ENCODE peak calls at places on chromosomes 5 and 9, in four cellular contexts. S, Q, Z and G are unnamed samples.

GRCh38 chr9:87606921-87607521 is 109.4 kb downstream of the DAPK1 start:
- DNase-seq in Q (no peak), Z (no peak), S (no peak), G (no peak)

GRCh38 chr9:87677776-87678587 is 47.9 kb upstream of the CTSL start:
- DNase-seq in S (no peak), Z (no peak), Q (no peak), G (no peak)

GRCh38 chr5:36392818-36393217 is 91.1 kb upstream of the RANBP3L start:
- DNase-seq in S (no peak), Z (no peak), Q (no peak), G (no peak)

GRCh38 chr9:32117291-32117690 is 267.2 kb upstream of the ACO1 start:
- DNase-seq in Q (no peak), Z (no peak), S (no peak), G (no peak)

GRCh38 chr5:99033014-99033931 is 104.5 kb upstream of the CHD1 start:
- DNase-seq in Z (no peak), Q (no peak), S (no peak), G (no peak)

GRCh38 chr5:53035868-53036381 is 46.8 kb downstream of the ITGA2 start:
- DNase-seq in S (no peak), Q (no peak), Z (no peak), G (no peak)

GRCh38 chr5:62786099-62786498 is 207.5 kb downstream of the LRRC70 start:
- DNase-seq in Z (no peak), S (no peak), Q (no peak), G (no peak)

GRCh38 chr9:36006541-36006940 is 30.2 kb upstream of the RECK start:
- DNase-seq in Z (no peak), S (no peak), Q (no peak), G (no peak)

GRCh38 chr5:36692791-36693763 is 86.7 kb downstream of the SLC1A3 start:
- DNase-seq in Q (peak), S (peak), Z (peak), G (peak)

GRCh38 chr5:154320690-154321089 is 125.1 kb upstream of the SAP30L start:
- DNase-seq in Q (no peak), S (no peak), Z (no peak), G (no peak)

GRCh38 chr5:23506329-23507236 is 826 bp upstream of the PRDM9 start:
- DNase-seq in S (no peak), Q (no peak), Z (no peak), G (no peak)

GRCh38 chr9:35793461-35793860 is 2.1 kb downstream of the NPR2 start:
- DNase-seq in Q (no peak), S (no peak), Z (no peak), G (no peak)

GRCh38 chr9:35942286-35942685 is 15.7 kb downstream of the OR2S2 start:
- DNase-seq in S (no peak), Q (no peak), Z (no peak), G (no peak)

GRCh38 chr5:120386981-120387380 is 77.1 kb upstream of the PRR16 start:
- DNase-seq in Q (no peak), S (no peak), Z (no peak), G (no peak)

GRCh38 chr5:37838152-37838932 is 1.5 kb downstream of the GDNF start:
- DNase-seq in Z (peak), Q (no peak), S (no peak), G (no peak)

GRCh38 chr5:36366883-36367282 is 65.2 kb upstream of the RANBP3L start:
- DNase-seq in S (no peak), Z (no peak), Q (no peak), G (no peak)

GRCh38 chr9:16960084-16960483 is 89.6 kb upstream of the BNC2 start:
- DNase-seq in Q (no peak), Z (no peak), S (no peak), G (no peak)

GRCh38 chr5:83731638-83732037 is 11.0 kb upstream of the HAPLN1 start:
- DNase-seq in Z (no peak), S (no peak), Q (no peak), G (no peak)

GRCh38 chr5:178113141-178113787 is at the start of gene N4BP3:
- DNase-seq in Z (no peak), Q (peak), S (peak), G (peak)
- TF ChIP-seq POLR2A in Z (no peak), Q (no peak), S (no peak), G (no peak)

GRCh38 chr9:129584136-129584535 is 36.8 kb downstream of the C9orf50 start:
- DNase-seq in Z (peak), S (no peak), Q (peak), G (no peak)

GRCh38 chr9:129585352-129585751 is 35.5 kb downstream of the C9orf50 start:
- DNase-seq in Z (no peak), Q (no peak), S (no peak), G (no peak)

GRCh38 chr9:129581505-129581904 is 39.4 kb downstream of the C9orf50 start:
- DNase-seq in Z (no peak), Q (no peak), S (no peak), G (no peak)

GRCh38 chr9:129582865-129583264 is 38.0 kb downstream of the C9orf50 start:
- DNase-seq in Q (no peak), Z (no peak), S (no peak), G (no peak)

DNA sequence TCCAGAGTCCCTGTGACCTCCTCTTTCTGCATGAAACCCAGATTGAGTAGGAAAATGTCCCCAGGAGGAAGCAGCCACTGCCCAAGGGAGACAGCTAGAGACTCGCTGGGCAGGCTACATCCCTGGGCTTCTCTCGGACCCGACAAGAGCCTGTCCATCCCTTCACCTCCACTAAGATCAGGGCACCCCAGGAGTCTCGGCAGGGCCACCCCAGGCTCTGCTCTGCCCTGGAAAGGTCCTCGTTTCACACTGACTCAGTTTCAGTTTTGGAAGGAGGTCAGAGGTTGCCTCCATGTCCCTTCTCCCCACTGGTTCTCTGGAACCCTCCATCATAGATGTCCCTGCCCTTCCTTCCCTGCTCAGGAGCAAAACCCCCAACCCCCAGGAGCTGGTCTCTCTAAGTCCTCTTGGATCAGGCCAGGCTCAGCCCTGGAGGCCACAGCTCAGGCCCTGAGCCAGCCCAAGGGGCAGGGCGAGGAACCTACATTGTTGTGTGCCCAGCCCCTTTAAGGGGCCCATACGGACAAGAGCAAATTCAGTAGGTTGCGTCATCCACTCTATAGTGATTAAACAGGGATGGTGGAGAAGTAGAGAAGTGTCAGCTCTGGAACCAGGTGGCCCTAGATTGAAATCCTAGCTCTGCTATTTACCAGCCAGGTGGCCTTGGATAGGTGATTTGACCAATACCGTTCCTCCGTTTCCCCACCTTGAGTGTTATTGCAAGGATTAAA is 37.4 kb downstream of the C9orf50 start:
- DNase-seq in Q (no peak), Z (no peak), S (no peak), G (no peak)
- TF ChIP-seq EP300 in Q (no peak), Z (no peak), S (no peak), G (no peak)

GRCh38 chr9:114061830-114062474 is 16.1 kb downstream of the AMBP start:
- DNase-seq in Q (no peak), S (peak), Z (no peak), G (peak)

GRCh38 chr9:114061292-114061691 is 16.8 kb downstream of the AMBP start:
- DNase-seq in S (peak), Q (no peak), Z (no peak), G (peak)

GRCh38 chr9:114060711-114061110 is 17.4 kb downstream of the AMBP start:
- DNase-seq in S (peak), Z (no peak), Q (no peak), G (peak)

GRCh38 chr9:114069476-114070187 is 8.5 kb downstream of the AMBP start:
- DNase-seq in Q (peak), S (no peak), Z (peak), G (no peak)

DNA sequence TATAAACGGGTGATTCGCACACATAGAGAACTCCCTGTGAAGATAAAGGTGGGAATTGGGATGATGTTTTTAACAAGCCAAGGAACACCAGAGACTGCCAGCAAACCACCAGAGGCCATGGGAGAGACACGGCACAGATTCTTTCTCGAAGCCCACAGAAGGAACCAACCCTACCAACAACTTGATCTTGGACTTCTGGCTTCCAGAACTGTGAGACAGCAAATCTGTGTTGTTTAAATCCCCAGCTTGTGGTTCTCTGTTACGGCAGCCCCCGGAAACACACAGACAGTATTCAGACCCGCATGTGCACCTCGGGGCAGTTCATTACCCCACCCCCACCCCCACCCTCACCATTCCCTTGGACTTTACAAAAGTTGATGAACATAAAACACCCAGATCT is 12.8 kb downstream of the AMBP start:
- DNase-seq in S (no peak), Q (no peak), Z (no peak), G (no peak)
- TF ChIP-seq POLR2AphosphoS5 in S (no peak), Q (no peak), Z (no peak), G (no peak)

DNA sequence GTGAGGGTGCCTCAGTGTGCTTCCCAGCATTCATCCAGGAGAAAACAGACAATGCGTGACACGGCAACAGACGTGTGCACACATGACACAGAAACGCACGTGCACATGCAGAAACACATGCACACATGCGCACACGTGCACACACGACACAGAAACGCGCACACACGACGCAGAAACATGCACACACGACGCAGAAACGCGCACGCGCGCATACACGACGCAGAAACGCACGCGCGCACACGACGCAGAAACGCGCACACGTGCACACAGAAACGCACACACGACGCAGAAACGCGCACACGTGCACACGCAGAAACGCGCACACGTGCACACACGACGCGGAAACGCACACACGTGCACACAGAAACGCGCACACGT is 16.5 kb downstream of the TPPP start:
- DNase-seq in Q (no peak), S (no peak), Z (peak), G (no peak)
- TF ChIP-seq POLR2A in Q (no peak), S (no peak), Z (no peak), G (no peak)

DNA sequence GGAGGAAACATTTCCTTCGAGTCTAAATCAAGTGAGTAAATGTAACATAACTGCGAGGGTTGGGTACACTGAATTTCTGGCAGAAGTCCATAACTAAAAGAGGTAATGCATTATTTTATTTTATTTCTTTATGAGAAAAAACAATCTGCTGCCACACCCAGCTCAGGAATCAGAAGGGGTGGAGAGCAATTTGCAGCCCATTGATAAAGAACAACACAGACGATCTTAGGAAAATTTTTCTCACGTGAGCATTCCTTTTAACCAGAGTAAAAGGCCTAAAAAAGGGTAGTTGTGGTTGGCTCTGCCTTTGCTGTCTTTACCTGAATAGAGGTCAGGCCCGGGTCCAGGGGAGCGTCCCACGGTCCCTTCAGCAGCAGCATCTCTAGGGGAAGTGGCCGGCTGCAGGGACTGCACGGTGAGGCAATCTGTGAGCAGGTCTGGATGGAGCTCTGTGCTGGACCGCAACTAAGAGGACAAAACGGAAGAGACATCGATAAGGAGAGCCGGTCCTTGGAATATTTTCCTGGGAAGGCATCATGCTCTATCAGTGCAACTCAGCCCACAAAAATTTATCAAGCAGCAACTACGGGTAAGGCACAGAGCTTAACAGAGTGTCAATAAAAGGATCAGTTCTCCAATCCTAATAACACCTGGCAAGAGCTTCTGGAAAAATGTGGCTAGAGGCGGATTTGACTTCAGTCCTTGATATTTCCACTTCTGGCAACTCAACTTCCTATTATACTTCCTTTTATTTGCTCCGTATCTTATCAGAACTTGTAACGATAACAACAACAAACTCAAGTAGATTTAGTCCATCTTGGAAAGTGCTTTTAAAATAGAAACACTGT is 372.8 kb upstream of the RFX3 start:
- DNase-seq in S (no peak), Q (peak), Z (no peak), G (peak)
- TF ChIP-seq EP300 in S (no peak), Q (no peak), Z (no peak), G (no peak)

DNA sequence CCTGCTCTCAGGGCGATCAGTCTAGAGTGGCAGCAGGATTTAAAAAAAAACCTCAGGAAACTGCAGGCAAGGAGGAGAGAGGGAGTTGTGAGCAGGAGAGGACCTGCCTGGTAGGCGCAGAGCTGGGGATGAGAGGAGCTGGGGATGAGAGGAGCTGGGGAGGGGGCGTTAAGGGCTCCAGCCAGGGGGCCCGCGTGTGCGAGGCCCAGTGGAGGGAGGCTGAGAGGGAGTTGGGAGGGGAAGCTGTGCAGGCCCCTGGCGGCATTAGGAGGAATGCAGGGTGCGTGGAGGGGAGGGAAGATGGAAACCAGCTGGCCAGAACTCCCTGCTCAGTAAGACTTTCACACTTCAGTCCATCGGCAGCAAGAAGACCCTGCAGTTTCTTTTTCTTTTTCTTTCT is 45.2 kb upstream of the HMCN2 start:
- DNase-seq in Q (no peak), Z (no peak), S (no peak), G (no peak)
- TF ChIP-seq POLR2AphosphoS5 in Q (no peak), Z (peak), S (no peak), G (no peak)

DNA sequence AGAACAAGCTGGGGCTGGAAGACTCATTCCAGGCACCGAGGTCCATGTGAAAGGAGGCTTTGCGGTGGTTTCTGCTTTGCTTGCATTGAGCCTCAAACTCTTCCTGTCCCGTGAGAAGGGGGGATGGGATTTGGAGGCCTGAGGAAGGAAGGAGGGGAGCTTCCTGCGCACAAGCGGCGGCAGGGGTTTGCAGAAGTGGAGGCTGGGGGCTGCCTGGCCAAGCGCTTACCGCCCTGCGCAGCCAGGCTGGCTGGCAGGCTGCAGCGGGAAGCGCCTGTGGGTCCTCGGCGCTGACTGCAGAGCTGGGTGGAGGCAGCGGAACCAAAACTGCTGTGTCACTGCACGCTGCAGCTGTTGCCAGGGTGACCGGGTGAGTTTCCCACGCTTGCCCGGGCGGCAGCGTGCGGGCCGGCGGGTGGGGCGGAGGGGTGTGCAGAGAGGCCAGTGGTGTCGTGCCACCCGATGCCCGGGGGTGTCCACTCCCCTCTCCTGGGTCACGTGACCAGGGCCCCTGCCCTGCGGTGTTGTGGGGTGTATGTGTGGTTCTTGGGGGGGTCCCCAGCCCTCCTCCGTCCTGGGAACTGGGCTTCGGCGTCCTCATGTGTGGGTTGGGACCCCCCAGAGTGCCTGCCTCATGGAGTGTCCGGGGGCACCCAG is 81.0 kb downstream of the RXRA start:
- DNase-seq in Z (peak), Q (peak), S (peak), G (peak)
- TF ChIP-seq POLR2A in Z (no peak), Q (no peak), S (no peak), G (peak)

GRCh38 chr5:173306695-173307094 is 21.5 kb downstream of the STC2 start:
- DNase-seq in Z (no peak), S (no peak), Q (no peak), G (no peak)
- TF ChIP-seq EP300 in Z (no peak), S (no peak), Q (no peak), G (no peak)